ENCODE peak calls at places on chromosomes 2 and 18, in seven cellular contexts. G is IMR-90, N is mesendoderm, A is neuronal stem cell, J is H1, D is mesenchymal stem cell, F is trophoblast cell. K is an unnamed sample. For H3K4me1, the result is how much of the 10 kb centered on the place peaks cover.

GRCh38 chr2:10452334-10452733 is 4.2 kb upstream of the ODC1 start:
- DNase-seq in F (no peak), J (no peak), G (peak), N (no peak), D (peak), A (no peak), K (no peak)

GRCh38 chr2:218370410-218371063 is 11.5 kb upstream of the SLC11A1 start:
- DNase-seq in J (no peak), A (no peak), N (no peak), G (peak), F (peak), D (peak), K (no peak)

GRCh38 chr2:25728559-25728958 is 55.2 kb upstream of the DTNB start:
- DNase-seq in D (no peak), G (no peak), A (no peak), J (no peak), N (no peak), F (no peak), K (no peak)

GRCh38 chr2:102025016-102025491 is 33.3 kb downstream of the IL1R2 start:
- DNase-seq in G (peak), D (peak), N (no peak), J (no peak), A (no peak), F (no peak), K (no peak)

GRCh38 chr2:47620717-47621437 is 162.1 kb upstream of the MSH6 start:
- DNase-seq in J (no peak), N (no peak), D (no peak), F (no peak), G (no peak), A (no peak), K (no peak)

GRCh38 chr18:68478246-68478645 is 236.7 kb downstream of the TMX3 start:
- DNase-seq in N (no peak), G (no peak), J (no peak), D (no peak), F (no peak), A (no peak), K (no peak)

GRCh38 chr2:26471766-26472706 is 5.9 kb downstream of the OTOF start:
- DNase-seq in F (no peak), N (peak), A (no peak), G (no peak), J (no peak), D (no peak), K (no peak)

GRCh38 chr2:241489733-241490443 is 18.5 kb downstream of the STK25 start:
- DNase-seq in J (no peak), N (no peak), D (no peak), G (no peak), F (no peak), A (no peak), K (no peak)

GRCh38 chr2:174683392-174683759 is 80.9 kb downstream of the CHRNA1 start:
- DNase-seq in G (peak), F (no peak), J (no peak), D (peak), A (peak), N (peak), K (peak)

GRCh38 chr18:65259403-65259802 is 491.4 kb upstream of the CDH7 start:
- DNase-seq in J (no peak), A (no peak), N (no peak), F (no peak), G (no peak), D (no peak), K (no peak)

GRCh38 chr2:134372611-134373131 is 118.8 kb downstream of the MGAT5 start:
- DNase-seq in N (no peak), J (no peak), A (no peak), F (no peak), G (peak), D (peak), K (no peak)

GRCh38 chr2:82139979-82140611 is 1835.5 kb upstream of the LRRTM1 start:
- DNase-seq in N (peak), D (no peak), G (no peak), F (no peak), A (no peak), J (no peak), K (no peak)

GRCh38 chr2:168997113-168997512 is 34.0 kb downstream of the ABCB11 start:
- DNase-seq in N (no peak), F (peak), J (no peak), D (no peak), A (no peak), G (no peak), K (no peak)

GRCh38 chr2:17398770-17399169 is 119.5 kb downstream of the RAD51AP2 start:
- DNase-seq in F (no peak), G (no peak), N (no peak), A (no peak), D (no peak), J (no peak), K (no peak)

GRCh38 chr2:31324000-31324633 is 90.2 kb downstream of the EHD3 start:
- DNase-seq in J (no peak), A (no peak), D (peak), F (no peak), N (no peak), G (no peak), K (no peak)

GRCh38 chr2:231666171-231667095 is 41.9 kb upstream of the PTMA start:
- DNase-seq in A (no peak), N (peak), D (peak), F (peak), J (peak), G (peak), K (peak)

GRCh38 chr2:220365023-220365422 is 737.6 kb downstream of the SLC4A3 start:
- DNase-seq in D (no peak), N (no peak), J (no peak), A (no peak), G (peak), F (no peak), K (no peak)

GRCh38 chr2:242060212-242060835 is 190.8 kb downstream of the RTP5 start:
- DNase-seq in F (no peak), J (no peak), D (peak), A (no peak), N (no peak), G (peak), K (no peak)

GRCh38 chr2:15609341-15610042 is 17.8 kb downstream of the DDX1 start:
- DNase-seq in D (no peak), A (no peak), J (no peak), F (no peak), N (no peak), G (no peak), K (no peak)

GRCh38 chr2:239950144-239950920 is 74.8 kb downstream of the NDUFA10 start:
- DNase-seq in D (no peak), G (no peak), F (no peak), J (no peak), A (no peak), N (no peak), K (no peak)

GRCh38 chr18:37294951-37295350 is 270.6 kb downstream of the CELF4 start:
- DNase-seq in N (peak), D (peak), G (no peak), F (no peak), A (peak), J (peak), K (peak)

GRCh38 chr2:211457325-211457724 is 900.9 kb downstream of the CPS1 start:
- DNase-seq in F (no peak), G (no peak), J (no peak), N (no peak), D (no peak), A (no peak), K (no peak)

GRCh38 chr18:79918089-79919011 is 33.1 kb downstream of the SLC66A2 start:
- DNase-seq in J (no peak), G (no peak), D (no peak), N (no peak), F (no peak), A (no peak), K (peak)

GRCh38 chr18:2846241-2846637 is 567 bp upstream of the EMILIN2 start:
- DNase-seq in A (peak), J (no peak), N (peak), G (peak), D (peak), F (no peak), K (no peak)

GRCh38 chr2:98730053-98730850 is 680 bp downstream of the MGAT4A start:
- DNase-seq in G (no peak), D (no peak), N (peak), J (no peak), F (peak), A (peak), K (peak)

GRCh38 chr2:50611261-50612020 is 420.5 kb downstream of the NRXN1 start:
- DNase-seq in J (no peak), F (no peak), D (no peak), G (no peak), N (no peak), A (no peak), K (no peak)
- H2AK5ac ChIP-seq in J (no peak), F (no peak), D (no peak), G (no peak), N (no peak), A (no peak), K (no peak)

GRCh38 chr2:165289069-165289468 is 49.9 kb downstream of the SCN2A start:
- DNase-seq in A (no peak), N (no peak), G (no peak), F (no peak), D (no peak), J (no peak), K (no peak)

GRCh38 chr2:165295643-165296042 is 56.4 kb downstream of the SCN2A start:
- DNase-seq in F (no peak), J (no peak), G (no peak), N (no peak), D (no peak), A (no peak), K (no peak)

GRCh38 chr2:165293439-165294420 is 54.5 kb downstream of the SCN2A start:
- DNase-seq in A (peak), G (peak), N (peak), D (peak), J (peak), F (peak), K (peak)

DNA sequence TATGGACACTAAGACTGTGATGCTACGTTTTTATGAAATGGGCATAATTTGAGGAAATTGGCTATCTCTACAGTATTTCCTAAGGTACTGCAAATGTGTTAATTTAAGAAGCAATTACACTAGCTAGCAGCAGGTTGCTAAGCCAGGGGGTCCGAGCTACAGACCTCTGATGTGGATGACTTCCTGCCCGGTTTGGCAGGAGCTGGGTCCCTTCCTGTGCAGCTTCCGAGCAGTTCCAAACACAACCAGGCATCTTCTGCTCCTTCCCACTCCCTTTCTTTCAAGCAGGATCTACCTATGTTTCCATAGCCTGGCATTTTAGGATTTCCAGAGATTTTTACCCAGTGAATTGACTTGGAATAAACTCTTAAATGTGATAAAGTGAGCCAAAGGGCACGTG is 55.7 kb downstream of the SCN2A start:
- DNase-seq in A (no peak), F (no peak), J (no peak), G (no peak), N (no peak), D (no peak), K (no peak)
- H3K4me2 ChIP-seq in A (no peak), F (no peak), J (no peak), G (no peak), N (no peak), D (peak), K (no peak)

DNA sequence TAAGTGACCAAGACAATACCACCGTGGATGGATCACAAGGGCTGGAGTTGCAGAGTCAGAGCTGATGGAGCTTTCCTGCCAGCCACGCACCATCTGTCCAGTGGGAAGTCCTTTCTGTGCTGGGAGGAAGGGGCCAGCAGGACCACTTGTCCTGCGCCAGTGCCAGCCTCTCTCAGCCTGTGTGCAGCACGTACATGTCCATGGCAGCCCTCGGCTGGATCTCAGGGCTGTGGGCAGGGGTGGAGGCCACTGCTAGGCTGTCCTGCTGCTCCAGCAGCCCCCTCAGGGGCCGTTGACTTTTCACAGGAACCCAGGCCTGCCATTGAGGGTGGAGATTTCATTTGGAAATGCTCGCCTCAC is 33.3 kb downstream of the RAB31 start:
- DNase-seq in A (no peak), J (no peak), F (no peak), D (no peak), G (no peak), N (no peak), K (no peak)
- H3K4me1 ChIP-seq in A (under half), J (under half), F (under half), D (under half), G (under half), N (under half), K (under half)

GRCh38 chr2:67046568-67046967 is 350.6 kb upstream of the ETAA1 start:
- DNase-seq in F (no peak), A (no peak), G (no peak), J (no peak), N (no peak), D (no peak), K (no peak)
- H2AK5ac ChIP-seq in F (no peak), A (no peak), G (no peak), J (no peak), N (no peak), D (no peak), K (no peak)

GRCh38 chr18:62037989-62038778 is 145.4 kb upstream of the RNF152 start:
- DNase-seq in N (no peak), J (no peak), D (peak), F (no peak), G (peak), A (no peak), K (no peak)
- H3K4me2 ChIP-seq in N (no peak), J (no peak), D (no peak), F (no peak), G (peak), A (no peak), K (no peak)

GRCh38 chr2:189214484-189214883 is 34.9 kb upstream of the COL5A2 start:
- DNase-seq in G (no peak), D (no peak), F (no peak), J (no peak), A (no peak), N (no peak), K (peak)

GRCh38 chr2:189221811-189222210 is 42.2 kb upstream of the COL5A2 start:
- DNase-seq in J (no peak), D (peak), G (peak), N (no peak), F (no peak), A (no peak), K (no peak)

GRCh38 chr2:189217546-189217945 is 38.0 kb upstream of the COL5A2 start:
- DNase-seq in F (peak), A (no peak), N (peak), G (peak), D (peak), J (peak), K (peak)

GRCh38 chr2:189217041-189217440 is 37.5 kb upstream of the COL5A2 start:
- DNase-seq in J (no peak), A (no peak), N (peak), D (no peak), G (no peak), F (no peak), K (no peak)

GRCh38 chr2:189218236-189218635 is 38.7 kb upstream of the COL5A2 start:
- DNase-seq in F (no peak), G (no peak), J (no peak), A (no peak), N (peak), D (peak), K (no peak)
- H3K4me1 ChIP-seq in F (under half), G (under half), J (under half), A (under half), N (under half), D (under half), K (under half)

DNA sequence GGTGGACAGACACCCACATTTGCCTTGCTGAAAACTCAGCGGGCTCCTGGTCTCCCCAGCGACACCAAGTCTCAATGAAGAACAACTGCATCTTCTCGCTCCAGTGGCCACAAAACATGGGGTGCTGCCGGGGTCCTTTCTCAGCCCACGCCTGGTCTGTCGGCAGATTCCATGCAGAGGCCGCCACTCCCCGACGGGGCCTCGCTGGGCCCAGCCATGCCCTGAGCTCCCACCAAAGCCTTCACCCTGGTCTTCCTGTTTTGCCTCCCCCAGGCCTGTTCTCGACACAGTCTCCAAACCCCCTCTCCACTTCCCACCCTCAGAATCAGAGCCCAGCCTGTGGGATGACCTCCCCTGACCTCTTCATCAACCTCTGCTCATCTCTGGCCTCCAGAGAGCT is 31.2 kb downstream of the DIPK1C start:
- DNase-seq in D (no peak), G (no peak), F (no peak), N (no peak), A (no peak), J (no peak), K (no peak)
- H2AK5ac ChIP-seq in D (no peak), G (no peak), F (no peak), N (no peak), A (peak), J (no peak), K (no peak)

DNA sequence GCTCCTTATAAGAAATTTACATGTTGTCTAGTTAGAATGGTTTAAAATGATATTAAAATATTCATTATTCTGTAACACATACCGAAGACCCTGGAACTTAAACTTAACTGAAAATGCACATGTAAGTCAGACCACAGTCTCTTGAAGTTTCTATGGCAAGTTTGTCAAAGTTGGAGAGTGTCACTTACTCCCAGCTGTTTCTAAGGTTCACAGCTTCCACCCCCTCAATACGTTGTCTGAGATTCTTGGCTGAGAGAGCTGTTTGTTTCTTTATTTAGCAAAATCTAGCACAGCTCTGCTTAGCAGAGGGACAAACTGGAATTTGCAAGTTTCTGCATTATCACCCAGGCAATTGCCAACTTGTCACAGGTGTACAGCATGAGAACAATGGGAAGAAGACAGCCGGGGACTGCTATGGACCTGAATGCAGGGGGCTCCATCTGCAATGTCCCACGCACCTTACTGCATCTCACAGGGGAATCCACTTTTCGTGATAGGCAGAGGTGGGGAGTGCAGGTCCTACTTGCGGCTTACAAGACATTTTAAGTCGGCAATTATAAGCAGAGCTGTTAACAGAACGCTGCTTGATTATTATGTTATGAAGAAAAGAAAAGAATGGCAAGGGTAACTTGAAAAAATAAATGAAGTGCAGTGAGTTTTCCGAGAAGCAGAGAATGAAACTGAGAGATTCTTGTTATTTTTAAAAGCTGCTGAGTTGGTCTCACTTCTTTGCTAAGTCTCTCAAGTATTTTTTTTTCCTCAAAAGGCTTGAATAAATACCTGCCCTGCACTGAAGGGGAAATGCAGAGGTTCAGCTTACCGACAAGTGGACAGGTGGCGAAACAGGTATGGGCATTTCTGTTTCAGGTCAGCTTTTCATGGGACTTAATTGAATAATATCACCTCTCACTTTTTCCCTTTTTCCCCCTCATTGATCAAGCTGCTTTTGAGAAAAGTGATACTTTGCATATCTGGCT is 1072.1 kb upstream of the FANCL start:
- DNase-seq in D (no peak), G (no peak), A (no peak), J (no peak), F (no peak), N (no peak), K (no peak)
- H3K4me2 ChIP-seq in D (no peak), G (no peak), A (no peak), J (no peak), F (no peak), N (no peak), K (no peak)

GRCh38 chr2:38522754-38523349 is 79.9 kb downstream of the HNRNPLL start:
- DNase-seq in N (no peak), A (no peak), G (no peak), F (no peak), J (no peak), D (no peak), K (no peak)

GRCh38 chr2:38521835-38522234 is 80.9 kb downstream of the HNRNPLL start:
- DNase-seq in N (no peak), G (no peak), F (no peak), A (no peak), J (no peak), D (no peak), K (no peak)

GRCh38 chr2:38524580-38524979 is 78.1 kb downstream of the HNRNPLL start:
- DNase-seq in A (no peak), G (no peak), D (no peak), J (no peak), N (no peak), F (no peak), K (no peak)

GRCh38 chr2:38526195-38526594 is 76.5 kb downstream of the HNRNPLL start:
- DNase-seq in N (no peak), F (no peak), J (no peak), D (peak), A (no peak), G (peak), K (no peak)

GRCh38 chr2:38523728-38524437 is 78.8 kb downstream of the HNRNPLL start:
- DNase-seq in G (no peak), J (no peak), F (no peak), N (peak), A (no peak), D (no peak), K (peak)
- H3K4me1 ChIP-seq in G (under half), J (under half), F (under half), N (under half), A (under half), D (under half), K (under half)